ENCODE peak calls at places on chromosomes 11 and 22, in ten cellular contexts. One of them, this sample, is unnamed.

GRCh38 chr11:22703561-22703960 is 37.1 kb downstream of the GAS2 start:
- DNase-seq in NCI-H2107: peak
- DNase-seq in HT1080: peak
- DNase-seq in kidney glomerular epithelial cell: peak
- DNase-seq in stimulated activated CD8-positive, alpha-beta memory T cell treated with anti-CD3 and anti-CD28 coated beads, Interleukin-12 subunit alpha, Interleukin-12 subunit beta, amount 100 ng/mL, for 4 hours: no peak
- DNase-seq in fibroblast of the aortic adventitia: no peak
- DNase-seq in stimulated activated CD4-positive, alpha-beta T cell treated with anti-CD3 and anti-CD28 coated beads, Interleukin-1b, Interleukin-23, amount 100 ng/mL, for 1 hour: no peak
- DNase-seq in naive thymus-derived CD4-positive, alpha-beta T cell: no peak
- DNase-seq in COR-L47: no peak
- DNase-seq in lower lobe of right lung: no peak
- DNase-seq in this sample: no peak

GRCh38 chr11:45209904-45210699 is 63.7 kb downstream of the PRDM11 start:
- DNase-seq in NCI-H2107: no peak
- DNase-seq in HT1080: no peak
- DNase-seq in kidney glomerular epithelial cell: no peak
- DNase-seq in stimulated activated CD8-positive, alpha-beta memory T cell treated with anti-CD3 and anti-CD28 coated beads, Interleukin-12 subunit alpha, Interleukin-12 subunit beta, amount 100 ng/mL, for 4 hours: no peak
- DNase-seq in fibroblast of the aortic adventitia: peak
- DNase-seq in stimulated activated CD4-positive, alpha-beta T cell treated with anti-CD3 and anti-CD28 coated beads, Interleukin-1b, Interleukin-23, amount 100 ng/mL, for 1 hour: no peak
- DNase-seq in naive thymus-derived CD4-positive, alpha-beta T cell: no peak
- DNase-seq in COR-L47: no peak
- DNase-seq in lower lobe of right lung: peak
- DNase-seq in this sample: no peak

GRCh38 chr11:16511109-16511806 is 154.9 kb upstream of the SOX6 start:
- DNase-seq in NCI-H2107: no peak
- DNase-seq in HT1080: peak
- DNase-seq in kidney glomerular epithelial cell: peak
- DNase-seq in stimulated activated CD8-positive, alpha-beta memory T cell treated with anti-CD3 and anti-CD28 coated beads, Interleukin-12 subunit alpha, Interleukin-12 subunit beta, amount 100 ng/mL, for 4 hours: no peak
- DNase-seq in fibroblast of the aortic adventitia: no peak
- DNase-seq in stimulated activated CD4-positive, alpha-beta T cell treated with anti-CD3 and anti-CD28 coated beads, Interleukin-1b, Interleukin-23, amount 100 ng/mL, for 1 hour: no peak
- DNase-seq in naive thymus-derived CD4-positive, alpha-beta T cell: no peak
- DNase-seq in COR-L47: peak
- DNase-seq in lower lobe of right lung: no peak
- DNase-seq in this sample: no peak

GRCh38 chr11:30914143-30914762 is 328.1 kb upstream of the MPPED2 start:
- DNase-seq in NCI-H2107: no peak
- DNase-seq in HT1080: peak
- DNase-seq in kidney glomerular epithelial cell: peak
- DNase-seq in stimulated activated CD8-positive, alpha-beta memory T cell treated with anti-CD3 and anti-CD28 coated beads, Interleukin-12 subunit alpha, Interleukin-12 subunit beta, amount 100 ng/mL, for 4 hours: no peak
- DNase-seq in fibroblast of the aortic adventitia: peak
- DNase-seq in stimulated activated CD4-positive, alpha-beta T cell treated with anti-CD3 and anti-CD28 coated beads, Interleukin-1b, Interleukin-23, amount 100 ng/mL, for 1 hour: no peak
- DNase-seq in naive thymus-derived CD4-positive, alpha-beta T cell: no peak
- DNase-seq in COR-L47: peak
- DNase-seq in lower lobe of right lung: peak
- DNase-seq in this sample: no peak

GRCh38 chr11:121634273-121634672 is 181.5 kb upstream of the SORL1-AS1 start:
- DNase-seq in NCI-H2107: no peak
- DNase-seq in HT1080: no peak
- DNase-seq in kidney glomerular epithelial cell: no peak
- DNase-seq in stimulated activated CD8-positive, alpha-beta memory T cell treated with anti-CD3 and anti-CD28 coated beads, Interleukin-12 subunit alpha, Interleukin-12 subunit beta, amount 100 ng/mL, for 4 hours: no peak
- DNase-seq in fibroblast of the aortic adventitia: no peak
- DNase-seq in stimulated activated CD4-positive, alpha-beta T cell treated with anti-CD3 and anti-CD28 coated beads, Interleukin-1b, Interleukin-23, amount 100 ng/mL, for 1 hour: no peak
- DNase-seq in naive thymus-derived CD4-positive, alpha-beta T cell: no peak
- DNase-seq in COR-L47: no peak
- DNase-seq in lower lobe of right lung: no peak
- DNase-seq in this sample: no peak

GRCh38 chr22:33105501-33105911 is 47.3 kb upstream of the SYN3 start:
- DNase-seq in NCI-H2107: no peak
- DNase-seq in HT1080: peak
- DNase-seq in kidney glomerular epithelial cell: peak
- DNase-seq in stimulated activated CD8-positive, alpha-beta memory T cell treated with anti-CD3 and anti-CD28 coated beads, Interleukin-12 subunit alpha, Interleukin-12 subunit beta, amount 100 ng/mL, for 4 hours: no peak
- DNase-seq in fibroblast of the aortic adventitia: peak
- DNase-seq in stimulated activated CD4-positive, alpha-beta T cell treated with anti-CD3 and anti-CD28 coated beads, Interleukin-1b, Interleukin-23, amount 100 ng/mL, for 1 hour: no peak
- DNase-seq in naive thymus-derived CD4-positive, alpha-beta T cell: no peak
- DNase-seq in COR-L47: no peak
- DNase-seq in lower lobe of right lung: no peak
- DNase-seq in this sample: no peak

GRCh38 chr11:126992065-126992803 is 8.3 kb downstream of the KIRREL3 start:
- DNase-seq in NCI-H2107: no peak
- DNase-seq in HT1080: peak
- DNase-seq in kidney glomerular epithelial cell: peak
- DNase-seq in stimulated activated CD8-positive, alpha-beta memory T cell treated with anti-CD3 and anti-CD28 coated beads, Interleukin-12 subunit alpha, Interleukin-12 subunit beta, amount 100 ng/mL, for 4 hours: no peak
- DNase-seq in fibroblast of the aortic adventitia: peak
- DNase-seq in stimulated activated CD4-positive, alpha-beta T cell treated with anti-CD3 and anti-CD28 coated beads, Interleukin-1b, Interleukin-23, amount 100 ng/mL, for 1 hour: no peak
- DNase-seq in naive thymus-derived CD4-positive, alpha-beta T cell: no peak
- DNase-seq in COR-L47: no peak
- DNase-seq in lower lobe of right lung: no peak
- DNase-seq in this sample: no peak

GRCh38 chr11:65891180-65892136 is 985 bp downstream of the CCDC85B start:
- DNase-seq in NCI-H2107: no peak
- DNase-seq in HT1080: peak
- DNase-seq in kidney glomerular epithelial cell: no peak
- DNase-seq in stimulated activated CD8-positive, alpha-beta memory T cell treated with anti-CD3 and anti-CD28 coated beads, Interleukin-12 subunit alpha, Interleukin-12 subunit beta, amount 100 ng/mL, for 4 hours: no peak
- DNase-seq in fibroblast of the aortic adventitia: no peak
- DNase-seq in stimulated activated CD4-positive, alpha-beta T cell treated with anti-CD3 and anti-CD28 coated beads, Interleukin-1b, Interleukin-23, amount 100 ng/mL, for 1 hour: no peak
- DNase-seq in naive thymus-derived CD4-positive, alpha-beta T cell: no peak
- DNase-seq in COR-L47: peak
- DNase-seq in lower lobe of right lung: peak
- DNase-seq in this sample: no peak

GRCh38 chr11:37946155-37946766 is 1348.2 kb upstream of the RAG2 start:
- DNase-seq in NCI-H2107: no peak
- DNase-seq in HT1080: peak
- DNase-seq in kidney glomerular epithelial cell: peak
- DNase-seq in stimulated activated CD8-positive, alpha-beta memory T cell treated with anti-CD3 and anti-CD28 coated beads, Interleukin-12 subunit alpha, Interleukin-12 subunit beta, amount 100 ng/mL, for 4 hours: no peak
- DNase-seq in fibroblast of the aortic adventitia: peak
- DNase-seq in stimulated activated CD4-positive, alpha-beta T cell treated with anti-CD3 and anti-CD28 coated beads, Interleukin-1b, Interleukin-23, amount 100 ng/mL, for 1 hour: no peak
- DNase-seq in naive thymus-derived CD4-positive, alpha-beta T cell: no peak
- DNase-seq in COR-L47: peak
- DNase-seq in lower lobe of right lung: no peak
- DNase-seq in this sample: no peak

GRCh38 chr11:105821781-105822180 is 200.3 kb downstream of the MSANTD4 start:
- DNase-seq in NCI-H2107: no peak
- DNase-seq in HT1080: no peak
- DNase-seq in kidney glomerular epithelial cell: no peak
- DNase-seq in stimulated activated CD8-positive, alpha-beta memory T cell treated with anti-CD3 and anti-CD28 coated beads, Interleukin-12 subunit alpha, Interleukin-12 subunit beta, amount 100 ng/mL, for 4 hours: no peak
- DNase-seq in fibroblast of the aortic adventitia: no peak
- DNase-seq in stimulated activated CD4-positive, alpha-beta T cell treated with anti-CD3 and anti-CD28 coated beads, Interleukin-1b, Interleukin-23, amount 100 ng/mL, for 1 hour: no peak
- DNase-seq in naive thymus-derived CD4-positive, alpha-beta T cell: no peak
- DNase-seq in COR-L47: no peak
- DNase-seq in lower lobe of right lung: no peak
- DNase-seq in this sample: no peak

GRCh38 chr11:10493041-10493663 is 38.1 kb downstream of the AMPD3 start:
- DNase-seq in NCI-H2107: no peak
- DNase-seq in HT1080: no peak
- DNase-seq in kidney glomerular epithelial cell: no peak
- DNase-seq in stimulated activated CD8-positive, alpha-beta memory T cell treated with anti-CD3 and anti-CD28 coated beads, Interleukin-12 subunit alpha, Interleukin-12 subunit beta, amount 100 ng/mL, for 4 hours: no peak
- DNase-seq in fibroblast of the aortic adventitia: no peak
- DNase-seq in stimulated activated CD4-positive, alpha-beta T cell treated with anti-CD3 and anti-CD28 coated beads, Interleukin-1b, Interleukin-23, amount 100 ng/mL, for 1 hour: no peak
- DNase-seq in naive thymus-derived CD4-positive, alpha-beta T cell: no peak
- DNase-seq in COR-L47: no peak
- DNase-seq in lower lobe of right lung: no peak
- DNase-seq in this sample: no peak

GRCh38 chr11:132032555-132032954 is 662.1 kb downstream of the NTM start:
- DNase-seq in NCI-H2107: no peak
- DNase-seq in HT1080: peak
- DNase-seq in kidney glomerular epithelial cell: no peak
- DNase-seq in stimulated activated CD8-positive, alpha-beta memory T cell treated with anti-CD3 and anti-CD28 coated beads, Interleukin-12 subunit alpha, Interleukin-12 subunit beta, amount 100 ng/mL, for 4 hours: no peak
- DNase-seq in fibroblast of the aortic adventitia: peak
- DNase-seq in stimulated activated CD4-positive, alpha-beta T cell treated with anti-CD3 and anti-CD28 coated beads, Interleukin-1b, Interleukin-23, amount 100 ng/mL, for 1 hour: no peak
- DNase-seq in naive thymus-derived CD4-positive, alpha-beta T cell: no peak
- DNase-seq in COR-L47: no peak
- DNase-seq in lower lobe of right lung: no peak
- DNase-seq in this sample: no peak

GRCh38 chr11:8032576-8033311 is 45.6 kb downstream of the EIF3F start:
- DNase-seq in NCI-H2107: no peak
- DNase-seq in HT1080: no peak
- DNase-seq in kidney glomerular epithelial cell: no peak
- DNase-seq in stimulated activated CD8-positive, alpha-beta memory T cell treated with anti-CD3 and anti-CD28 coated beads, Interleukin-12 subunit alpha, Interleukin-12 subunit beta, amount 100 ng/mL, for 4 hours: no peak
- DNase-seq in fibroblast of the aortic adventitia: no peak
- DNase-seq in stimulated activated CD4-positive, alpha-beta T cell treated with anti-CD3 and anti-CD28 coated beads, Interleukin-1b, Interleukin-23, amount 100 ng/mL, for 1 hour: no peak
- DNase-seq in naive thymus-derived CD4-positive, alpha-beta T cell: no peak
- DNase-seq in COR-L47: no peak
- DNase-seq in lower lobe of right lung: no peak
- DNase-seq in this sample: no peak

GRCh38 chr11:110432713-110433392 is 3.1 kb downstream of the FDX1 start:
- DNase-seq in NCI-H2107: no peak
- DNase-seq in HT1080: no peak
- DNase-seq in kidney glomerular epithelial cell: peak
- DNase-seq in stimulated activated CD8-positive, alpha-beta memory T cell treated with anti-CD3 and anti-CD28 coated beads, Interleukin-12 subunit alpha, Interleukin-12 subunit beta, amount 100 ng/mL, for 4 hours: no peak
- DNase-seq in fibroblast of the aortic adventitia: peak
- DNase-seq in stimulated activated CD4-positive, alpha-beta T cell treated with anti-CD3 and anti-CD28 coated beads, Interleukin-1b, Interleukin-23, amount 100 ng/mL, for 1 hour: no peak
- DNase-seq in naive thymus-derived CD4-positive, alpha-beta T cell: no peak
- DNase-seq in COR-L47: no peak
- DNase-seq in lower lobe of right lung: no peak
- DNase-seq in this sample: no peak

GRCh38 chr11:70892889-70893288 is 359.5 kb downstream of the SHANK2 start:
- DNase-seq in NCI-H2107: no peak
- DNase-seq in HT1080: no peak
- DNase-seq in kidney glomerular epithelial cell: no peak
- DNase-seq in stimulated activated CD8-positive, alpha-beta memory T cell treated with anti-CD3 and anti-CD28 coated beads, Interleukin-12 subunit alpha, Interleukin-12 subunit beta, amount 100 ng/mL, for 4 hours: no peak
- DNase-seq in fibroblast of the aortic adventitia: no peak
- DNase-seq in stimulated activated CD4-positive, alpha-beta T cell treated with anti-CD3 and anti-CD28 coated beads, Interleukin-1b, Interleukin-23, amount 100 ng/mL, for 1 hour: no peak
- DNase-seq in naive thymus-derived CD4-positive, alpha-beta T cell: no peak
- DNase-seq in COR-L47: no peak
- DNase-seq in lower lobe of right lung: peak
- DNase-seq in this sample: no peak

GRCh38 chr22:19845369-19845722 is 9.3 kb downstream of the GNB1L start:
- DNase-seq in NCI-H2107: no peak
- DNase-seq in HT1080: no peak
- DNase-seq in kidney glomerular epithelial cell: no peak
- DNase-seq in stimulated activated CD8-positive, alpha-beta memory T cell treated with anti-CD3 and anti-CD28 coated beads, Interleukin-12 subunit alpha, Interleukin-12 subunit beta, amount 100 ng/mL, for 4 hours: no peak
- DNase-seq in fibroblast of the aortic adventitia: no peak
- DNase-seq in stimulated activated CD4-positive, alpha-beta T cell treated with anti-CD3 and anti-CD28 coated beads, Interleukin-1b, Interleukin-23, amount 100 ng/mL, for 1 hour: no peak
- DNase-seq in naive thymus-derived CD4-positive, alpha-beta T cell: no peak
- DNase-seq in COR-L47: no peak
- DNase-seq in lower lobe of right lung: no peak
- DNase-seq in this sample: no peak

GRCh38 chr22:42335839-42336378 is 65.5 kb upstream of the TCF20 start:
- DNase-seq in NCI-H2107: no peak
- DNase-seq in HT1080: no peak
- DNase-seq in kidney glomerular epithelial cell: no peak
- DNase-seq in stimulated activated CD8-positive, alpha-beta memory T cell treated with anti-CD3 and anti-CD28 coated beads, Interleukin-12 subunit alpha, Interleukin-12 subunit beta, amount 100 ng/mL, for 4 hours: no peak
- DNase-seq in fibroblast of the aortic adventitia: no peak
- DNase-seq in stimulated activated CD4-positive, alpha-beta T cell treated with anti-CD3 and anti-CD28 coated beads, Interleukin-1b, Interleukin-23, amount 100 ng/mL, for 1 hour: no peak
- DNase-seq in naive thymus-derived CD4-positive, alpha-beta T cell: no peak
- DNase-seq in COR-L47: no peak
- DNase-seq in lower lobe of right lung: no peak
- DNase-seq in this sample: no peak

GRCh38 chr22:31625661-31626426 is 36.2 kb downstream of the PISD start:
- DNase-seq in NCI-H2107: no peak
- DNase-seq in HT1080: no peak
- DNase-seq in kidney glomerular epithelial cell: no peak
- DNase-seq in stimulated activated CD8-positive, alpha-beta memory T cell treated with anti-CD3 and anti-CD28 coated beads, Interleukin-12 subunit alpha, Interleukin-12 subunit beta, amount 100 ng/mL, for 4 hours: no peak
- DNase-seq in fibroblast of the aortic adventitia: peak
- DNase-seq in stimulated activated CD4-positive, alpha-beta T cell treated with anti-CD3 and anti-CD28 coated beads, Interleukin-1b, Interleukin-23, amount 100 ng/mL, for 1 hour: no peak
- DNase-seq in naive thymus-derived CD4-positive, alpha-beta T cell: peak
- DNase-seq in COR-L47: no peak
- DNase-seq in lower lobe of right lung: no peak
- DNase-seq in this sample: no peak

GRCh38 chr22:31943976-31944699 is at the start of gene YWHAH:
- DNase-seq in NCI-H2107: peak
- DNase-seq in HT1080: peak
- DNase-seq in kidney glomerular epithelial cell: peak
- DNase-seq in stimulated activated CD8-positive, alpha-beta memory T cell treated with anti-CD3 and anti-CD28 coated beads, Interleukin-12 subunit alpha, Interleukin-12 subunit beta, amount 100 ng/mL, for 4 hours: peak
- DNase-seq in fibroblast of the aortic adventitia: peak
- DNase-seq in stimulated activated CD4-positive, alpha-beta T cell treated with anti-CD3 and anti-CD28 coated beads, Interleukin-1b, Interleukin-23, amount 100 ng/mL, for 1 hour: peak
- DNase-seq in naive thymus-derived CD4-positive, alpha-beta T cell: peak
- DNase-seq in COR-L47: peak
- DNase-seq in lower lobe of right lung: peak
- DNase-seq in this sample: peak

GRCh38 chr11:118607401-118608267 is at the start of gene PHLDB1:
- DNase-seq in NCI-H2107: peak
- DNase-seq in HT1080: peak
- DNase-seq in kidney glomerular epithelial cell: peak
- DNase-seq in stimulated activated CD8-positive, alpha-beta memory T cell treated with anti-CD3 and anti-CD28 coated beads, Interleukin-12 subunit alpha, Interleukin-12 subunit beta, amount 100 ng/mL, for 4 hours: peak
- DNase-seq in fibroblast of the aortic adventitia: peak
- DNase-seq in stimulated activated CD4-positive, alpha-beta T cell treated with anti-CD3 and anti-CD28 coated beads, Interleukin-1b, Interleukin-23, amount 100 ng/mL, for 1 hour: no peak
- DNase-seq in naive thymus-derived CD4-positive, alpha-beta T cell: peak
- DNase-seq in COR-L47: peak
- DNase-seq in lower lobe of right lung: peak
- DNase-seq in this sample: peak

GRCh38 chr11:1559103-1559951 is 12.7 kb downstream of the DUSP8 start:
- DNase-seq in NCI-H2107: peak
- DNase-seq in HT1080: no peak
- DNase-seq in kidney glomerular epithelial cell: peak
- DNase-seq in stimulated activated CD8-positive, alpha-beta memory T cell treated with anti-CD3 and anti-CD28 coated beads, Interleukin-12 subunit alpha, Interleukin-12 subunit beta, amount 100 ng/mL, for 4 hours: no peak
- DNase-seq in fibroblast of the aortic adventitia: peak
- DNase-seq in stimulated activated CD4-positive, alpha-beta T cell treated with anti-CD3 and anti-CD28 coated beads, Interleukin-1b, Interleukin-23, amount 100 ng/mL, for 1 hour: no peak
- DNase-seq in naive thymus-derived CD4-positive, alpha-beta T cell: no peak
- DNase-seq in COR-L47: no peak
- DNase-seq in lower lobe of right lung: peak
- DNase-seq in this sample: no peak

GRCh38 chr11:117443269-117444186 is 115.9 kb downstream of the CEP164 start:
- DNase-seq in NCI-H2107: peak
- DNase-seq in HT1080: peak
- DNase-seq in kidney glomerular epithelial cell: no peak
- DNase-seq in stimulated activated CD8-positive, alpha-beta memory T cell treated with anti-CD3 and anti-CD28 coated beads, Interleukin-12 subunit alpha, Interleukin-12 subunit beta, amount 100 ng/mL, for 4 hours: no peak
- DNase-seq in fibroblast of the aortic adventitia: peak
- DNase-seq in stimulated activated CD4-positive, alpha-beta T cell treated with anti-CD3 and anti-CD28 coated beads, Interleukin-1b, Interleukin-23, amount 100 ng/mL, for 1 hour: no peak
- DNase-seq in naive thymus-derived CD4-positive, alpha-beta T cell: no peak
- DNase-seq in COR-L47: peak
- DNase-seq in lower lobe of right lung: no peak
- DNase-seq in this sample: no peak

GRCh38 chr22:32744560-32744959 is 56.9 kb upstream of the TIMP3 start:
- DNase-seq in NCI-H2107: no peak
- DNase-seq in HT1080: no peak
- DNase-seq in kidney glomerular epithelial cell: no peak
- DNase-seq in stimulated activated CD8-positive, alpha-beta memory T cell treated with anti-CD3 and anti-CD28 coated beads, Interleukin-12 subunit alpha, Interleukin-12 subunit beta, amount 100 ng/mL, for 4 hours: no peak
- DNase-seq in fibroblast of the aortic adventitia: no peak
- DNase-seq in stimulated activated CD4-positive, alpha-beta T cell treated with anti-CD3 and anti-CD28 coated beads, Interleukin-1b, Interleukin-23, amount 100 ng/mL, for 1 hour: no peak
- DNase-seq in naive thymus-derived CD4-positive, alpha-beta T cell: no peak
- DNase-seq in COR-L47: no peak
- DNase-seq in lower lobe of right lung: no peak
- DNase-seq in this sample: no peak

GRCh38 chr11:1199689-1200610 is 22.9 kb upstream of the MUC5B start:
- DNase-seq in NCI-H2107: no peak
- DNase-seq in HT1080: no peak
- DNase-seq in kidney glomerular epithelial cell: no peak
- DNase-seq in stimulated activated CD8-positive, alpha-beta memory T cell treated with anti-CD3 and anti-CD28 coated beads, Interleukin-12 subunit alpha, Interleukin-12 subunit beta, amount 100 ng/mL, for 4 hours: no peak
- DNase-seq in fibroblast of the aortic adventitia: no peak
- DNase-seq in stimulated activated CD4-positive, alpha-beta T cell treated with anti-CD3 and anti-CD28 coated beads, Interleukin-1b, Interleukin-23, amount 100 ng/mL, for 1 hour: no peak
- DNase-seq in naive thymus-derived CD4-positive, alpha-beta T cell: no peak
- DNase-seq in COR-L47: no peak
- DNase-seq in lower lobe of right lung: peak
- DNase-seq in this sample: no peak

GRCh38 chr11:17408641-17409040 is 20.2 kb upstream of the KCNJ11 start:
- DNase-seq in NCI-H2107: no peak
- DNase-seq in HT1080: no peak
- DNase-seq in kidney glomerular epithelial cell: no peak
- DNase-seq in stimulated activated CD8-positive, alpha-beta memory T cell treated with anti-CD3 and anti-CD28 coated beads, Interleukin-12 subunit alpha, Interleukin-12 subunit beta, amount 100 ng/mL, for 4 hours: no peak
- DNase-seq in fibroblast of the aortic adventitia: no peak
- DNase-seq in stimulated activated CD4-positive, alpha-beta T cell treated with anti-CD3 and anti-CD28 coated beads, Interleukin-1b, Interleukin-23, amount 100 ng/mL, for 1 hour: no peak
- DNase-seq in naive thymus-derived CD4-positive, alpha-beta T cell: no peak
- DNase-seq in COR-L47: no peak
- DNase-seq in lower lobe of right lung: no peak
- DNase-seq in this sample: no peak

GRCh38 chr22:46629291-46629690 is 9.1 kb downstream of the GRAMD4 start:
- DNase-seq in NCI-H2107: no peak
- DNase-seq in HT1080: no peak
- DNase-seq in kidney glomerular epithelial cell: no peak
- DNase-seq in stimulated activated CD8-positive, alpha-beta memory T cell treated with anti-CD3 and anti-CD28 coated beads, Interleukin-12 subunit alpha, Interleukin-12 subunit beta, amount 100 ng/mL, for 4 hours: no peak
- DNase-seq in fibroblast of the aortic adventitia: no peak
- DNase-seq in stimulated activated CD4-positive, alpha-beta T cell treated with anti-CD3 and anti-CD28 coated beads, Interleukin-1b, Interleukin-23, amount 100 ng/mL, for 1 hour: no peak
- DNase-seq in naive thymus-derived CD4-positive, alpha-beta T cell: no peak
- DNase-seq in COR-L47: no peak
- DNase-seq in lower lobe of right lung: no peak
- DNase-seq in this sample: no peak

GRCh38 chr11:91587131-91587530 is 637.5 kb upstream of the FAT3 start:
- DNase-seq in NCI-H2107: no peak
- DNase-seq in HT1080: peak
- DNase-seq in kidney glomerular epithelial cell: no peak
- DNase-seq in stimulated activated CD8-positive, alpha-beta memory T cell treated with anti-CD3 and anti-CD28 coated beads, Interleukin-12 subunit alpha, Interleukin-12 subunit beta, amount 100 ng/mL, for 4 hours: no peak
- DNase-seq in fibroblast of the aortic adventitia: no peak
- DNase-seq in stimulated activated CD4-positive, alpha-beta T cell treated with anti-CD3 and anti-CD28 coated beads, Interleukin-1b, Interleukin-23, amount 100 ng/mL, for 1 hour: no peak
- DNase-seq in naive thymus-derived CD4-positive, alpha-beta T cell: no peak
- DNase-seq in COR-L47: no peak
- DNase-seq in lower lobe of right lung: no peak
- DNase-seq in this sample: no peak

GRCh38 chr22:29463487-29464088 is 16.4 kb upstream of the NEFH start:
- DNase-seq in NCI-H2107: no peak
- DNase-seq in HT1080: no peak
- DNase-seq in kidney glomerular epithelial cell: no peak
- DNase-seq in stimulated activated CD8-positive, alpha-beta memory T cell treated with anti-CD3 and anti-CD28 coated beads, Interleukin-12 subunit alpha, Interleukin-12 subunit beta, amount 100 ng/mL, for 4 hours: no peak
- DNase-seq in fibroblast of the aortic adventitia: no peak
- DNase-seq in stimulated activated CD4-positive, alpha-beta T cell treated with anti-CD3 and anti-CD28 coated beads, Interleukin-1b, Interleukin-23, amount 100 ng/mL, for 1 hour: no peak
- DNase-seq in naive thymus-derived CD4-positive, alpha-beta T cell: no peak
- DNase-seq in COR-L47: no peak
- DNase-seq in lower lobe of right lung: no peak
- DNase-seq in this sample: no peak